ENCODE peak calls at places on chromosome 18, in six cellular contexts. Y is AG10803, N is endodermal cell, O is lower leg skin, F is tibial artery, Q is fibroblast of mammary gland. R is an unnamed sample.

GRCh38 chr18:2923464-2923863 is 76.7 kb downstream of the EMILIN2 start:
- DNase-seq in Y (no peak), N (no peak), F (no peak), O (no peak), Q (no peak), R (no peak)

GRCh38 chr18:58135170-58135569 is 91.1 kb downstream of the NEDD4L start:
- DNase-seq in O (peak; percentile 28), N (no peak), Q (peak; percentile 87), F (no peak), Y (peak; percentile 96), R (no peak)

GRCh38 chr18:57747809-57748680 is 55.1 kb downstream of the ATP8B1 start:
- DNase-seq in N (no peak), Q (no peak), Y (no peak), O (no peak), F (no peak), R (no peak)

GRCh38 chr18:70991577-70991976 is 702.7 kb downstream of the SOCS6 start:
- DNase-seq in F (no peak), O (no peak), Q (peak; percentile 36), N (no peak), Y (no peak), R (no peak)

GRCh38 chr18:47975105-47975504 is 44.6 kb upstream of the SMAD2 start:
- DNase-seq in F (no peak), O (no peak), Y (no peak), Q (no peak), N (no peak), R (no peak)

GRCh38 chr18:48921305-48922202 is 29.2 kb downstream of the SMAD7 start:
- DNase-seq in O (peak; percentile 84), N (peak; percentile 44), F (no peak), Q (no peak), Y (no peak), R (no peak)

GRCh38 chr18:58996131-58996632 is 131.5 kb downstream of the ZNF532 start:
- DNase-seq in F (no peak), Y (peak; percentile 93), N (no peak), Q (peak; percentile 94), O (no peak), R (no peak)

GRCh38 chr18:77223221-77223639 is 26.4 kb upstream of the GALR1 start:
- DNase-seq in O (no peak), Q (no peak), Y (no peak), F (no peak), N (no peak), R (no peak)

GRCh38 chr18:62660741-62661140 is 54.6 kb upstream of the PHLPP1 start:
- DNase-seq in F (no peak), Y (peak; percentile 11), N (peak; percentile 3), Q (peak; percentile 31), O (no peak), R (no peak)

GRCh38 chr18:6543330-6543908 is 128.7 kb upstream of the L3MBTL4 start:
- DNase-seq in N (peak; percentile 61), Y (peak; percentile 40), F (no peak), O (no peak), Q (peak; percentile 56), R (no peak)

GRCh38 chr18:63971320-63972071 is 1.6 kb downstream of the SERPINB8 start:
- DNase-seq in Y (no peak), O (no peak), F (no peak), N (no peak), Q (no peak), R (no peak)

GRCh38 chr18:24446453-24446852 is 14.0 kb upstream of the HRH4 start:
- DNase-seq in F (no peak), O (no peak), N (no peak), Y (no peak), Q (no peak), R (no peak)

GRCh38 chr18:77107218-77107815 is 25.3 kb downstream of the MBP start:
- DNase-seq in Q (peak; percentile 32), Y (no peak), O (peak; percentile 77), N (no peak), F (no peak), R (no peak)

GRCh38 chr18:54284967-54285785 is 15.9 kb downstream of the POLI start:
- DNase-seq in Q (peak; percentile 72), Y (peak; percentile 53), N (no peak), O (no peak), F (no peak), R (peak; percentile 97)

GRCh38 chr18:2114289-2114688 is 457.0 kb downstream of the METTL4 start:
- DNase-seq in Y (no peak), N (no peak), O (no peak), Q (no peak), F (no peak), R (no peak)

GRCh38 chr18:49546719-49547273 is 15.1 kb upstream of the LIPG start:
- DNase-seq in N (peak; percentile 36), Y (no peak), O (peak; percentile 23), Q (no peak), F (no peak), R (no peak)

GRCh38 chr18:44897445-44898215 is 216.9 kb downstream of the SETBP1 start:
- DNase-seq in N (no peak), Q (no peak), F (no peak), Y (no peak), O (no peak), R (no peak)

GRCh38 chr18:35282353-35282752 is 7.7 kb downstream of the ZSCAN30 start:
- DNase-seq in Q (peak; percentile 94), O (no peak), N (no peak), Y (peak; percentile 91), F (no peak), R (no peak)

GRCh38 chr18:21769206-21769605 is 28.6 kb downstream of the MIB1 start:
- DNase-seq in Y (peak; percentile 52), F (no peak), N (no peak), Q (peak; percentile 16), O (no peak), R (no peak)

GRCh38 chr18:45887585-45887984 is 62.1 kb downstream of the SIGLEC15 start:
- DNase-seq in Q (no peak), F (no peak), N (no peak), Y (no peak), O (no peak), R (no peak)

GRCh38 chr18:43886341-43886740 is 609.1 kb upstream of the SYT4 start:
- DNase-seq in Q (peak; percentile 59), F (no peak), Y (no peak), N (no peak), O (no peak), R (no peak)

GRCh38 chr18:13234528-13234795 is 15.9 kb downstream of the LDLRAD4 start:
- DNase-seq in Y (no peak), Q (no peak), F (peak; percentile 17), O (peak; percentile 80), N (no peak), R (no peak)

GRCh38 chr18:5196253-5197031 is 615 bp downstream of the AKAIN1 start:
- DNase-seq in N (peak; percentile 67), O (no peak), F (no peak), Y (no peak), Q (no peak), R (no peak)

GRCh38 chr18:72843743-72844142 is 24.0 kb downstream of the NETO1 start:
- DNase-seq in Y (no peak), O (no peak), F (no peak), N (no peak), Q (no peak), R (no peak)

GRCh38 chr18:72848534-72849237 is 19.1 kb downstream of the NETO1 start:
- DNase-seq in F (no peak), O (no peak), Q (no peak), N (no peak), Y (no peak), R (no peak)

GRCh38 chr18:72849671-72850070 is 18.1 kb downstream of the NETO1 start:
- DNase-seq in F (no peak), N (no peak), Q (no peak), O (no peak), Y (no peak), R (no peak)

GRCh38 chr18:72847771-72848170 is 20.0 kb downstream of the NETO1 start:
- DNase-seq in N (no peak), Q (no peak), Y (no peak), O (no peak), F (no peak), R (no peak)

GRCh38 chr18:72847134-72847533 is 20.7 kb downstream of the NETO1 start:
- DNase-seq in N (no peak), F (no peak), O (no peak), Q (no peak), Y (no peak), R (no peak)
- TF ChIP-seq CTCF in N (no peak), F (no peak), O (no peak), Q (no peak), Y (no peak), R (no peak)

DNA sequence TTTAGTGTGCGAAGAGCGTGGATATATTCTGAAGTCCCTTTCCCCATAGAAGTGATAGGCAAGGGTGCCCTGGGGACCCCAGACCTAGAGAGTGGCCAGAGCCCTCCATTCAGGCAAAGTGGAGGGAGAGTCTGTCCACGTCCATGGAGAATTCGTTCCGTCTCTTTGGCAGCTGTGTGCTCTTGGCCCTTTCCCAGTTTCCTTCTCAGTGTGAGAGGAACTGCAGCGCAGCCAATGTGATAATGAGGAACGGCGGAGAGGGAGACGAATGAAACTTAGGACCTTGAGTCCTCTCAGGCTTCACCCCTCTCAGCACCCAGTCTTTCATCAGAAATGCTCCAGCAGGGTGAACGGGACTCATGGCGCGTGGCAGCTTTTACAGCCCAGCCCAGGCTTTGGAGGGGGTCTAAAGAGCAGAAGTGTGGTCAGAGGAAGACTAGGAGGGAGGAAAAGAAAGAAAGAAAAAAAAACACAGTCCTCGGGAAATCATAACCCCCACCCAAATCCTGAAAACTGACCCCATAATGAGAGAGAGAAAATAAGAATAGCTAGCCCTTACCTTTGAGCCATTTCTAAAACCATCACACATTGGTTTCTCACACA is 95.0 kb upstream of the RIOK3 start:
- DNase-seq in N (no peak), Q (no peak), F (peak; percentile 81), O (no peak), Y (peak; percentile 45), R (no peak)
- H3K4me3 ChIP-seq in N (no peak overlapping the region), Q (no peak overlapping the region), F (peak overlapping the region; percentile 13), O (no peak overlapping the region), Y (no peak overlapping the region), R (no peak overlapping the region)

GRCh38 chr18:37294951-37295350 is 270.6 kb downstream of the CELF4 start:
- DNase-seq in O (no peak), F (no peak), Q (peak; percentile 16), N (peak; percentile 96), Y (peak; percentile 2), R (no peak)
- TF ChIP-seq CTCF in O (no peak), F (no peak), Q (peak; percentile 36), N (peak; percentile 92), Y (peak; percentile 39), R (peak; percentile 56)

GRCh38 chr18:28584726-28585125 is 407.8 kb upstream of the CDH2 start:
- DNase-seq in Q (peak; percentile 54), N (peak; percentile 70), F (no peak), O (no peak), Y (peak; percentile 82), R (no peak)
- H3K4me3 ChIP-seq in Q (no peak overlapping the region), N (no peak overlapping the region), F (no peak overlapping the region), O (no peak overlapping the region), Y (no peak overlapping the region), R (no peak overlapping the region)

DNA sequence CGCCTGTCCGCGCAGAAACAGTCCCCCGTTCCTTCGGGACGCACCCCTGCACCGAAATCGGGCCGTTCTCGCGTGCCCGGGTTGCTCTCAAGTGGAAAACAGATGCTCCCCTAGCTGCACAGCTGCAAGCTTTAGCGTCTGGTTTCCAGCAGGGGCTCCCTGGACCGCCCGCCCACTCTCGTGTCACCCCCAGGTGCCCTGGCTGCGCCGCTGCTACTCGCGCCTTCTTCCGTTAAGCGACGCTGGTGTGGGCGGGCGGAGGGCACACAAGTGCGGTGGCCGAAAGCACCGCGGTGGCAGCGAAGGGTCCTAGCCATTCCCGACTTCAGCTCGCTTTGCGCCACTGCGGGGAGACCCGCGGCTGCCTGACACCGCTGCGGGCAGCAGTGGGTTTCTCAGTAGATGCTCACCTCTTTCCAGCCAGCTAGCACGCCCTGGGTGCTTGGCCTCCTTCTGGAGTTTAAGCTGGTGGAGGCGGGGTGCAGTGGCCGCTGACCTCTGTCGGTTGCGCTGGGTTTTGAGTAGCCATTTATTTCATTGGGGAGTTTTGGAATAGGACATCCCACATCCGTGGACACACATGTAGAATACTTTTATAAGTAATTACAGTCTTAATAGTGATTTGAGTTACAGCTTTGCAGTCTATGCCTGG is 806 bp downstream of the ZNF407 start:
- DNase-seq in F (peak; percentile 28), Q (peak; percentile 51), O (peak; percentile 85), N (peak; percentile 82), Y (peak; percentile 17), R (peak; percentile 31)
- TF ChIP-seq CTCF in F (peak; percentile 16), Q (no peak), O (no peak), N (peak; percentile 36), Y (peak; percentile 9), R (peak; percentile 22)

R was measured in GM12864.